ENCODE peak calls at places on chromosomes 7 and 10, in seven cellular contexts. S, W, X, C, N, Q and T are unnamed samples.

GRCh38 chr7:130822642-130823041 is 88.6 kb upstream of the KLF14 start:
- DNase-seq in W (no peak), Q (no peak), X (no peak), N (no peak), C (no peak), S (no peak), T (no peak)

GRCh38 chr10:69786791-69787190 is 14.9 kb upstream of the COL13A1 start:
- DNase-seq in W (no peak), S (peak), N (peak), X (no peak), Q (peak), C (no peak), T (no peak)

GRCh38 chr7:28155964-28156363 is 24.6 kb downstream of the JAZF1 start:
- DNase-seq in N (no peak), C (no peak), W (no peak), S (peak), Q (peak), X (no peak), T (no peak)

GRCh38 chr7:123865517-123866117 is 20.6 kb downstream of the HYAL4 start:
- DNase-seq in S (peak), W (peak), X (no peak), Q (peak), C (peak), N (peak), T (no peak)

GRCh38 chr7:67484244-67484751 is 487.7 kb downstream of the TYW1 start:
- DNase-seq in C (peak), N (peak), S (peak), W (peak), X (no peak), Q (peak), T (peak)

GRCh38 chr7:120996333-120996982 is 7.9 kb downstream of the CPED1 start:
- DNase-seq in Q (peak), S (peak), X (no peak), W (peak), N (no peak), C (peak), T (no peak)

GRCh38 chr10:80452688-80453391 is 1.3 kb upstream of the TSPAN14 start:
- DNase-seq in N (no peak), X (no peak), W (no peak), Q (no peak), C (no peak), S (no peak), T (no peak)

GRCh38 chr7:140322759-140323158 is 75.6 kb downstream of the SLC37A3 start:
- DNase-seq in X (no peak), W (no peak), S (no peak), C (no peak), N (no peak), Q (no peak), T (no peak)

GRCh38 chr10:93068411-93069244 is 5.1 kb upstream of the CYP26A1 start:
- DNase-seq in C (peak), W (peak), N (peak), X (no peak), Q (no peak), S (no peak), T (peak)

GRCh38 chr10:70925377-70926214 is 37.2 kb upstream of the PCBD1 start:
- DNase-seq in Q (peak), C (no peak), W (peak), N (no peak), S (peak), X (peak), T (peak)

GRCh38 chr7:99380823-99381663 is 6.5 kb downstream of the ARPC1B start:
- DNase-seq in C (no peak), W (no peak), N (no peak), X (peak), Q (peak), S (peak), T (no peak)

GRCh38 chr10:23069019-23069665 is 26.2 kb upstream of the MSRB2 start:
- DNase-seq in C (no peak), X (no peak), Q (no peak), N (no peak), W (no peak), S (no peak), T (no peak)

GRCh38 chr10:132807621-132808049 is 21.7 kb upstream of the NKX6-2 start:
- DNase-seq in N (no peak), Q (no peak), C (no peak), W (no peak), S (no peak), X (no peak), T (no peak)

GRCh38 chr10:76033457-76034196 is 602.2 kb downstream of the LRMDA start:
- DNase-seq in Q (no peak), S (no peak), C (no peak), W (no peak), X (no peak), N (peak), T (no peak)

GRCh38 chr10:116654816-116655215 is 34.1 kb downstream of the PNLIPRP2 start:
- DNase-seq in X (no peak), S (peak), Q (no peak), C (no peak), W (no peak), N (peak), T (no peak)

GRCh38 chr7:155450558-155450827 is 7.4 kb upstream of the EN2 start:
- DNase-seq in X (no peak), S (no peak), N (no peak), Q (no peak), W (no peak), C (no peak), T (no peak)

GRCh38 chr7:101927389-101928306 is 110.2 kb downstream of the CUX1 start:
- DNase-seq in N (no peak), W (no peak), X (no peak), S (no peak), C (no peak), Q (no peak), T (no peak)

GRCh38 chr7:98107313-98107691 is 640 bp downstream of the LMTK2 start:
- DNase-seq in C (no peak), Q (peak), W (peak), N (peak), S (no peak), X (no peak), T (peak)

GRCh38 chr7:70392282-70392681 is 739.7 kb upstream of the GALNT17 start:
- DNase-seq in W (no peak), Q (no peak), C (no peak), N (no peak), X (no peak), S (no peak), T (no peak)

GRCh38 chr10:4503076-4503475 is 322.9 kb upstream of the AKR1E2 start:
- DNase-seq in Q (no peak), W (no peak), C (no peak), X (no peak), S (no peak), N (no peak), T (no peak)

GRCh38 chr10:7410800-7411670 is at the start of gene SFMBT2:
- DNase-seq in S (peak), N (peak), C (no peak), Q (peak), W (peak), X (peak), T (peak)

GRCh38 chr7:15306286-15306685 is 255.5 kb downstream of the AGMO start:
- DNase-seq in X (no peak), N (no peak), W (no peak), Q (no peak), C (no peak), S (no peak), T (no peak)

GRCh38 chr7:66500087-66500486 is 128.6 kb upstream of the KCTD7 start:
- DNase-seq in S (peak), X (no peak), Q (no peak), C (no peak), N (peak), W (no peak), T (no peak)

GRCh38 chr10:34024708-34025425 is 690.4 kb upstream of the NRP1 start:
- DNase-seq in N (peak), S (peak), W (no peak), Q (peak), X (no peak), C (no peak), T (no peak)

GRCh38 chr7:47591655-47592572 is 10.0 kb upstream of the TNS3 start:
- DNase-seq in N (peak), W (no peak), Q (no peak), C (no peak), X (no peak), S (no peak), T (no peak)

GRCh38 chr7:138885383-138886147 is 87.6 kb upstream of the ATP6V0A4 start:
- DNase-seq in Q (no peak), W (no peak), X (no peak), C (no peak), S (no peak), N (no peak), T (no peak)